ENCODE peak calls at places on chromosomes 6 and 20, in six cellular contexts. Y, U, R, Q, M and L are unnamed samples.

GRCh38 chr6:41049548-41049947 is 3.5 kb upstream of the APOBEC2 start:
- DNase-seq in Y (no peak), U (no peak), R (no peak), Q (no peak), M (no peak), L (no peak)

GRCh38 chr6:136123464-136123863 is 126.6 kb downstream of the MTFR2 start:
- DNase-seq in Y (no peak), U (peak; percentile 55), R (no peak), Q (no peak), M (peak; percentile 44), L (peak; percentile 39)

GRCh38 chr6:138106665-138107077 is 548 bp downstream of the PERP start:
- DNase-seq in Y (no peak), U (no peak), R (no peak), Q (no peak), M (no peak), L (no peak)

GRCh38 chr20:47118641-47119040 is 224.0 kb downstream of the EYA2 start:
- DNase-seq in Y (no peak), U (no peak), R (no peak), Q (no peak), M (no peak), L (no peak)

GRCh38 chr20:49346682-49347081 is 68.8 kb upstream of the ZNFX1 start:
- DNase-seq in Y (peak; percentile 43), U (no peak), R (no peak), Q (no peak), M (no peak), L (no peak)

GRCh38 chr6:125787791-125788190 is 3.0 kb upstream of the NCOA7 start:
- DNase-seq in Y (no peak), U (peak; percentile 75), R (no peak), Q (no peak), M (no peak), L (no peak)

GRCh38 chr6:118546164-118546929 is 1.7 kb upstream of the PLN start:
- DNase-seq in Y (no peak), U (no peak), R (no peak), Q (no peak), M (no peak), L (no peak)

GRCh38 chr6:154249499-154250298 is 106.9 kb downstream of the IPCEF1 start:
- DNase-seq in Y (no peak), U (no peak), R (peak; percentile 64), Q (no peak), M (no peak), L (peak; percentile 19)

GRCh38 chr6:123967900-123968299 is 164.2 kb downstream of the NKAIN2 start:
- DNase-seq in Y (no peak), U (no peak), R (no peak), Q (no peak), M (no peak), L (no peak)

GRCh38 chr20:61436268-61436667 is 184.2 kb downstream of the CDH4 start:
- DNase-seq in Y (no peak), U (peak; percentile 70), R (no peak), Q (no peak), M (no peak), L (peak; percentile 37)

GRCh38 chr6:68653074-68653705 is 18.1 kb downstream of the ADGRB3 start:
- DNase-seq in Y (no peak), U (no peak), R (no peak), Q (no peak), M (no peak), L (no peak)

GRCh38 chr6:121794630-121795029 is 359.2 kb downstream of the GJA1 start:
- DNase-seq in Y (no peak), U (peak; percentile 83), R (no peak), Q (peak; percentile 60), M (peak; percentile 72), L (peak; percentile 81)

GRCh38 chr6:151763938-151764680 is 43.4 kb upstream of the ESR1 start:
- DNase-seq in Y (peak; percentile 94), U (peak; percentile 95), R (peak; percentile 27), Q (peak; percentile 53), M (no peak), L (peak; percentile 50)

GRCh38 chr6:41716516-41717446 is 18.6 kb downstream of the TFEB start:
- DNase-seq in Y (no peak), U (no peak), R (no peak), Q (no peak), M (no peak), L (no peak)

GRCh38 chr20:51434556-51435256 is 107.8 kb downstream of the NFATC2 start:
- DNase-seq in Y (no peak), U (peak; percentile 84), R (no peak), Q (peak; percentile 54), M (peak; percentile 37), L (no peak)

GRCh38 chr20:22402990-22403859 is 181.1 kb downstream of the FOXA2 start:
- DNase-seq in Y (peak; percentile 36), U (peak; percentile 41), R (peak; percentile 21), Q (no peak), M (no peak), L (no peak)

GRCh38 chr6:159941286-159942113 is 27.4 kb upstream of the IGF2R start:
- DNase-seq in Y (peak; percentile 43), U (peak; percentile 71), R (peak; percentile 30), Q (peak; percentile 12), M (no peak), L (no peak)

GRCh38 chr20:603116-603640 is 6.9 kb downstream of the TCF15 start:
- DNase-seq in Y (no peak), U (no peak), R (no peak), Q (no peak), M (no peak), L (no peak)

GRCh38 chr20:63099426-63100267 is 92.9 kb upstream of the BHLHE23 start:
- DNase-seq in Y (no peak), U (no peak), R (no peak), Q (no peak), M (no peak), L (no peak)

GRCh38 chr6:1108198-1108597 is 203.7 kb upstream of the FOXQ1 start:
- DNase-seq in Y (no peak), U (no peak), R (no peak), Q (no peak), M (no peak), L (no peak)

GRCh38 chr6:169500688-169501087 is 201.1 kb downstream of the WDR27 start:
- DNase-seq in Y (no peak), U (no peak), R (no peak), Q (no peak), M (no peak), L (no peak)

GRCh38 chr6:131175559-131175958 is 40.3 kb downstream of the AKAP7 start:
- DNase-seq in Y (no peak), U (no peak), R (no peak), Q (no peak), M (no peak), L (no peak)

GRCh38 chr6:79101164-79101563 is 23.1 kb upstream of the PHIP start:
- DNase-seq in Y (no peak), U (no peak), R (no peak), Q (no peak), M (no peak), L (no peak)
- TF ChIP-seq CTCF in Y (no peak), U (no peak), R (no peak), Q (no peak), M (no peak), L (no peak)

GRCh38 chr6:47938411-47938810 is 156.6 kb downstream of the OPN5 start:
- DNase-seq in Y (no peak), U (no peak), R (no peak), Q (no peak), M (no peak), L (no peak)

GRCh38 chr6:47936820-47937219 is 155.0 kb downstream of the OPN5 start:
- DNase-seq in Y (no peak), U (no peak), R (no peak), Q (no peak), M (no peak), L (no peak)

GRCh38 chr6:47934023-47934422 is 152.2 kb downstream of the OPN5 start:
- DNase-seq in Y (peak; percentile 27), U (no peak), R (no peak), Q (no peak), M (no peak), L (no peak)

DNA sequence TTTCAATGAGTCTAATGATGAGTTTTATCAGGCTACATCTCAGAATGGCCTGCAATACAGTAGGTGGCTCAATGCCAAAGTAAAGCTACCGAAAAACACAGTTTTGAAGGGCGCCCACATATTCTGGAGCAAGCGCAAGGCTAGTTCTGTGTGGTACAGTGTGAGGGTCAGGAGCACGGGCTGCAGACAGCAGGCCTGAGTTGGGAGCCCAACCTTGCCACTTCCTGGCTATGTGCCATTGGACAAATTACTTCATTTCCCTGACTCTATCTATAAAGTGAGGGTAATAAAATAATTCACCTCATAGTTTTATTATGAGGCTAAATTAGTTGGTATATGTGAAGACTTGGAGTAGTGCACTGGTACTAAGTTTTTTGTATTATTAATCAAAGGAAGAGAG is 150.7 kb downstream of the OPN5 start:
- DNase-seq in Y (no peak), U (no peak), R (no peak), Q (no peak), M (no peak), L (no peak)
- H3K4me3 ChIP-seq in Y (no peak overlapping the region), U (no peak overlapping the region), R (no peak overlapping the region), Q (no peak overlapping the region), M (no peak overlapping the region), L (no peak overlapping the region)

GRCh38 chr6:33427585-33428218 is 7.8 kb downstream of the SYNGAP1 start:
- DNase-seq in Y (peak; percentile 47), U (no peak), R (no peak), Q (no peak), M (no peak), L (no peak)
- H3K36me3 ChIP-seq in Y (no peaks in the 10 kb centered on the region), U (no peaks in the 10 kb centered on the region), R (no peaks in the 10 kb centered on the region), Q (no peaks in the 10 kb centered on the region), M (peaks cover 5% of the 10 kb centered on the region), L (no peaks in the 10 kb centered on the region)

GRCh38 chr20:13898012-13898612 is 92.3 kb downstream of the SEL1L2 start:
- DNase-seq in Y (peak; percentile 15), U (no peak), R (no peak), Q (peak; percentile 2), M (no peak), L (no peak)
- TF ChIP-seq CTCF in Y (peak; percentile 45), U (no peak), R (peak; percentile 12), Q (peak; percentile 34), M (peak; percentile 29), L (no peak)

DNA sequence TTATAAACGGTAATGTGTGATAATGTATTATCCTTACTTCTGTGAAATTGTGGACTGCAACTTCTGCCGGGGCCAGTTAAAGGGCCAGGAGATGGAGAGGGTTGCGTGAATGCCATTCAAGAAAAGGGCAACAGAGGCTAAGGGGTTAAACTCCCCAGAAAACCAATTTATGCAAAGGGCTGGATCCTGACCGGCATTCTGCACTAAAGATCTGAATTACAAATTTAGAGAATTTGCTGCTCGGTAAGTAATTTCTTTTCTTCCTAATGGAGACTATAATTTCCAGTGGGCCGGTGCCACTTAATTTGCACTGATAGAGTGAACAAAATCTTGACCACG is 130.1 kb downstream of the BCAS1 start:
- DNase-seq in Y (no peak), U (no peak), R (no peak), Q (no peak), M (no peak), L (no peak)
- H3K4me3 ChIP-seq in Y (peak overlapping the region; percentile 38), U (peak overlapping the region; percentile 8), R (peak overlapping the region; percentile 37), Q (no peak overlapping the region), M (no peak overlapping the region), L (no peak overlapping the region)